ENCODE peak calls at places on chromosomes 6 and 20, in seven cellular contexts. N, M, F, S, Y, R and C are unnamed samples.

GRCh38 chr6:63882208-63882607 is 246.6 kb downstream of the PHF3 start:
- DNase-seq in N (no peak), M (peak; percentile 14), F (no peak), S (no peak), Y (no peak), R (no peak), C (no peak)

GRCh38 chr6:46735720-46736031 is 501 bp upstream of the PLA2G7 start:
- DNase-seq in N (no peak), M (no peak), F (no peak), S (no peak), Y (no peak), R (no peak), C (no peak)

GRCh38 chr6:157946865-157947532 is 34.7 kb upstream of the SYNJ2 start:
- DNase-seq in N (no peak), M (peak; percentile 36), F (no peak), S (no peak), Y (no peak), R (no peak), C (no peak)

GRCh38 chr20:998431-998830 is 3.7 kb downstream of the RSPO4 start:
- DNase-seq in N (no peak), M (no peak), F (no peak), S (no peak), Y (no peak), R (no peak), C (no peak)

GRCh38 chr20:63135411-63135810 is 80.5 kb downstream of the YTHDF1 start:
- DNase-seq in N (peak; percentile 27), M (no peak), F (no peak), S (no peak), Y (no peak), R (no peak), C (no peak)

GRCh38 chr20:11178946-11179654 is 505.3 kb upstream of the JAG1 start:
- DNase-seq in N (no peak), M (peak; percentile 98), F (no peak), S (no peak), Y (no peak), R (no peak), C (peak; percentile 21)

GRCh38 chr6:51777631-51778030 is 309.8 kb downstream of the PKHD1 start:
- DNase-seq in N (no peak), M (no peak), F (no peak), S (no peak), Y (no peak), R (no peak), C (no peak)

GRCh38 chr6:46888031-46888430 is 33.7 kb downstream of the ADGRF5 start:
- DNase-seq in N (no peak), M (peak; percentile 90), F (no peak), S (no peak), Y (no peak), R (no peak), C (no peak)

GRCh38 chr6:54085526-54085925 is 25.7 kb upstream of the MLIP start:
- DNase-seq in N (no peak), M (no peak), F (no peak), S (no peak), Y (no peak), R (peak; percentile 17), C (peak; percentile 56)

GRCh38 chr6:44010411-44011349 is 116.6 kb downstream of the MRPL14 start:
- DNase-seq in N (no peak), M (peak; percentile 91), F (no peak), S (no peak), Y (no peak), R (peak; percentile 78), C (peak; percentile 99)

GRCh38 chr20:57695012-57695411 is 14.8 kb downstream of the PMEPA1 start:
- DNase-seq in N (peak; percentile 63), M (peak; percentile 99), F (peak; percentile 61), S (no peak), Y (no peak), R (no peak), C (no peak)

GRCh38 chr6:156028310-156029131 is 572.9 kb upstream of the NOX3 start:
- DNase-seq in N (no peak), M (no peak), F (no peak), S (no peak), Y (no peak), R (peak; percentile 24), C (no peak)

GRCh38 chr6:29552512-29553051 is 7.0 kb downstream of the UBD start:
- DNase-seq in N (no peak), M (peak; percentile 75), F (no peak), S (no peak), Y (no peak), R (peak; percentile 31), C (peak; percentile 49)

GRCh38 chr6:116126032-116126431 is at the start of gene COL10A1:
- DNase-seq in N (no peak), M (no peak), F (no peak), S (no peak), Y (no peak), R (no peak), C (no peak)

GRCh38 chr6:31829633-31830492 is 2.3 kb downstream of the HSPA1B start:
- DNase-seq in N (peak; percentile 44), M (peak; percentile 65), F (no peak), S (no peak), Y (no peak), R (no peak), C (no peak)

GRCh38 chr6:12761376-12762115 is 45.0 kb downstream of the PHACTR1 start:
- DNase-seq in N (no peak), M (no peak), F (no peak), S (no peak), Y (no peak), R (peak; percentile 92), C (peak; percentile 40)

GRCh38 chr6:104109806-104110205 is 749.9 kb downstream of the HACE1 start:
- DNase-seq in N (no peak), M (peak; percentile 55), F (no peak), S (no peak), Y (no peak), R (no peak), C (no peak)

GRCh38 chr6:41561931-41562632 is 15.9 kb downstream of the FOXP4 start:
- DNase-seq in N (no peak), M (no peak), F (no peak), S (no peak), Y (no peak), R (no peak), C (no peak)

GRCh38 chr6:41561386-41561785 is 15.2 kb downstream of the FOXP4 start:
- DNase-seq in N (no peak), M (no peak), F (peak; percentile 70), S (no peak), Y (no peak), R (no peak), C (no peak)

GRCh38 chr6:41560440-41561192 is 14.4 kb downstream of the FOXP4 start:
- DNase-seq in N (peak; percentile 58), M (no peak), F (peak; percentile 74), S (no peak), Y (peak; percentile 80), R (no peak), C (no peak)

GRCh38 chr6:41558033-41558807 is 12.0 kb downstream of the FOXP4 start:
- DNase-seq in N (no peak), M (no peak), F (peak; percentile 66), S (no peak), Y (no peak), R (no peak), C (no peak)

DNA sequence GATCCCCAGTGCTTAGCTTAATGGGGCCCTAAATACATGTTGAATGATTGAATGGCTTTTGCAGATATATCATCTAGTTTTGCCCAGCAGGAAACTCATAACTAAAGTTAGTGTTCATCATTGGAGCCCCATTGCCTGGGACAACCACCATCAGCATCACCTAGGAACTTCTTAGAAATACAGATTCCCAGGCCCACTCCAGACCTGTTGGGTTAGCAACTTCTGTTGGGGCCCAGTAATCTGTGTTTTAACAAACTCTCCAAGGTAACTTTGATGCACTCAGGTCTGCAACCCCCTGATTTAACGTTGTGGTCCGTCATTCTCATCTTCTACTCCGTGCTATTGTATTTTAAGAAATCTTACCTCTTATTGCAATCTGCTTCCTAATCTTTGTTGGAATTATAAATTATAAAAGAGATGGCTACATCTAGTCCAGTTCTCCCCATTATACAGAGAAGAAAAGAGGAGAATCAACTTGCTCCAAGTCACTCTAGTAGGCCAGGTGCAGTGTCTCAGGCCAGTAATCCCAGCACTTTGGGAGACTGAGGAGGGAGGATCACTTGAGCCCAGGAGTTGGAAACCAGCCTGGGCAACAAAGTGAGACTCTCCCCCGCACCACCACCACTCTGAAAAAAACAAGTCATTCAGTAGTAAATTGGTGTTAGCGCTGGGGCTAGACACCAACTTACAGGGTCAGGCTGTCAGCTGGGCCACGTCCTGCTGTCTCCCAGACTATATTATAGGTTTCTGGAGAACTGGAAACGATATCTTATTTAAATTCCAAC is 13.7 kb downstream of the FOXP4 start:
- DNase-seq in N (no peak), M (no peak), F (no peak), S (no peak), Y (no peak), R (no peak), C (no peak)
- H3K4me3 ChIP-seq in N (peak overlapping the region; percentile 40), M (no peak overlapping the region), F (no peak overlapping the region), S (peak overlapping the region; percentile 76), Y (peak overlapping the region; percentile 49), R (no peak overlapping the region), C (peak overlapping the region; percentile 46)

GRCh38 chr6:17987576-17988421 is at the start of gene KIF13A:
- DNase-seq in N (peak; percentile 70), M (peak; percentile 71), F (peak; percentile 66), S (no peak), Y (no peak), R (no peak), C (no peak)
- TF ChIP-seq CTCF in N (peak; percentile 16), M (peak; percentile 21), F (peak; percentile 39), S (no peak), Y (no peak), R (no peak), C (peak; percentile 44)

DNA sequence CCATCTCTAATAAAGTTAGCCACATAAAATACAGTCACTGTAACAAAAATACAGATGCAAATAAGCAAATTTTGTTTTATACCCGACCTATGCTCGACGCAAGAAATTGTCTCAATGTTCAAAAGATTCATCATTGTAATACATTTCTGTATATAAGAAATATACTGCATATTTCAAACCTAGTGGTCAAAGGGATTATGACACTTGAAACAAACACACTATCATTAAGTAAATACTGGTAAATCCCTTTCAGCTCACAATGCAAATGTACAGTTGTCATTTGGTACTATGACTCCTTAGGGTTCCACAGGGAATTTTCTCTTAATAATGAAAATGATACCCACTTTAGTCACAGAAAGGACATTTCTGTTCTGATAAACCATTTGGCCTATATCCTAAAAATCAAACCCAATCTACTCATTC is 2.2 kb downstream of the HIVEP2 start:
- DNase-seq in N (no peak), M (peak; percentile 75), F (no peak), S (no peak), Y (no peak), R (no peak), C (no peak)
- H3K4me3 ChIP-seq in N (no peak overlapping the region), M (peak overlapping the region; percentile 94), F (no peak overlapping the region), S (no peak overlapping the region), Y (peak overlapping the region; percentile 67), R (no peak overlapping the region), C (no peak overlapping the region)

GRCh38 chr6:132247381-132248159 is 153.7 kb downstream of the MOXD1 start:
- DNase-seq in N (no peak), M (no peak), F (no peak), S (no peak), Y (no peak), R (no peak), C (no peak)
- TF ChIP-seq CTCF in N (no peak), M (peak; percentile 11), F (no peak), S (peak; percentile 8), Y (no peak), R (peak; percentile 28), C (no peak)

GRCh38 chr6:55836481-55836880 is 38.9 kb downstream of the BMP5 start:
- DNase-seq in N (no peak), M (no peak), F (peak; percentile 68), S (no peak), Y (no peak), R (no peak), C (no peak)
- H3K4me3 ChIP-seq in N (no peak overlapping the region), M (no peak overlapping the region), F (no peak overlapping the region), S (no peak overlapping the region), Y (no peak overlapping the region), R (no peak overlapping the region), C (no peak overlapping the region)